ENCODE peak calls at places on chromosome 3, in six cellular contexts. T is astrocyte, R is neural progenitor cell, Q is hepatocyte, C is HCT116, W is fibroblast of lung. D is an unnamed sample.
A peak's percentile ranks its signal among the peaks of the same experiment; 100 is the strongest.

GRCh38 chr3:43707266-43707665 is 16.5 kb downstream of the ABHD5 start:
- DNase-seq in T (no peak), R (no peak), Q (no peak), C (no peak), W (peak; percentile 21), D (no peak)

GRCh38 chr3:28267984-28268849 is 26.8 kb downstream of the CMC1 start:
- DNase-seq in T (no peak), R (no peak), Q (no peak), C (no peak), W (no peak), D (peak; percentile 22)

GRCh38 chr3:2099028-2099671 is 484 bp downstream of the CNTN4 start:
- DNase-seq in T (no peak), R (peak; percentile 79), Q (peak; percentile 71), C (no peak), W (no peak), D (peak; percentile 66)

GRCh38 chr3:149120051-149120972 is 9.1 kb upstream of the HPS3 start:
- DNase-seq in T (peak; percentile 45), R (peak; percentile 71), Q (peak; percentile 66), C (peak; percentile 63), W (peak; percentile 55), D (peak; percentile 83)

GRCh38 chr3:46852839-46853355 is 10.3 kb downstream of the MYL3 start:
- DNase-seq in T (no peak), R (no peak), Q (no peak), C (no peak), W (no peak), D (no peak)

GRCh38 chr3:514206-514605 is 317.6 kb downstream of the CHL1 start:
- DNase-seq in T (no peak), R (no peak), Q (no peak), C (no peak), W (no peak), D (no peak)

GRCh38 chr3:178233371-178233770 is 302.9 kb upstream of the KCNMB2 start:
- DNase-seq in T (no peak), R (no peak), Q (no peak), C (no peak), W (no peak), D (no peak)

GRCh38 chr3:124747111-124747981 is 17.1 kb downstream of the UMPS start:
- DNase-seq in T (no peak), R (no peak), Q (no peak), C (no peak), W (no peak), D (no peak)

GRCh38 chr3:194030372-194030771 is 105.6 kb upstream of the HES1 start:
- DNase-seq in T (no peak), R (no peak), Q (no peak), C (no peak), W (no peak), D (no peak)

GRCh38 chr3:20141841-20142240 is 44.2 kb downstream of the SGO1 start:
- DNase-seq in T (peak; percentile 43), R (peak; percentile 95), Q (peak; percentile 26), C (no peak), W (peak; percentile 42), D (peak; percentile 48)

GRCh38 chr3:159151130-159151529 is 349.3 kb downstream of the MFSD1 start:
- DNase-seq in T (no peak), R (peak; percentile 5), Q (no peak), C (no peak), W (no peak), D (no peak)

GRCh38 chr3:125357032-125357658 is 18.0 kb downstream of the ZNF148 start:
- DNase-seq in T (peak; percentile 36), R (peak; percentile 54), Q (peak; percentile 29), C (no peak), W (peak; percentile 62), D (peak; percentile 78)

GRCh38 chr3:128466840-128467541 is at the start of gene DNAJB8:
- DNase-seq in T (no peak), R (no peak), Q (no peak), C (no peak), W (no peak), D (no peak)

GRCh38 chr3:195086341-195086740 is 184.6 kb downstream of the XXYLT1 start:
- DNase-seq in T (no peak), R (peak; percentile 18), Q (no peak), C (no peak), W (no peak), D (no peak)

GRCh38 chr3:9059489-9060400 is 96.5 kb upstream of the RAD18 start:
- DNase-seq in T (no peak), R (no peak), Q (no peak), C (no peak), W (no peak), D (no peak)

GRCh38 chr3:143808999-143809700 is 39.1 kb downstream of the SLC9A9 start:
- DNase-seq in T (peak; percentile 19), R (no peak), Q (peak; percentile 10), C (no peak), W (peak; percentile 37), D (no peak)

GRCh38 chr3:11634081-11634635 is 9.6 kb downstream of the VGLL4 start:
- DNase-seq in T (no peak), R (no peak), Q (no peak), C (no peak), W (no peak), D (no peak)

GRCh38 chr3:193777524-193777923 is 184.5 kb downstream of the OPA1 start:
- DNase-seq in T (no peak), R (no peak), Q (no peak), C (no peak), W (no peak), D (no peak)

DNA sequence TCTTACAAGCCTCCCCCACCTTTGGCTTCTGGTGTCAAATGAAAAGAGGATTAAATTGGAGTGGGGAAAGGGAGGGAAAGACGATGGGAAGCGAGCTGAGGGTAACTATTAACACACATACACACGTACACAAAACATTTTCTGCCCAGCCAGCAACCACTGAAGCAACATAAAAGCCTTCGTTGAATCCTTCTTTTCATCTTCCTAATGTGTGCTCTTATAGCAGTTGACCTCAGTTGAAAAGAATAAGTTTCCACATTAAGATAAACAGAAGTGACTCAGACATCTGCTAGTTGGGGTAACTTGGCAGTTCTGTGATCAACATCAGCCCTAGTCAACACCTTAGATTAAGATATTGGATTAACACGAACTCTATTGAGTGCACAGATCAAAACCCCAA is 558.5 kb downstream of the MECOM start:
- DNase-seq in T (peak; percentile 85), R (no peak), Q (no peak), C (peak; percentile 7), W (peak; percentile 86), D (no peak)
- H3K79me2 ChIP-seq in T (no peaks in the 10 kb centered on the region), R (no peaks in the 10 kb centered on the region), Q (no peaks in the 10 kb centered on the region), C (no peaks in the 10 kb centered on the region), W (no peaks in the 10 kb centered on the region), D (no peaks in the 10 kb centered on the region)

GRCh38 chr3:191980443-191980842 is 519.5 kb downstream of the PYDC2 start:
- DNase-seq in T (no peak), R (no peak), Q (no peak), C (no peak), W (no peak), D (no peak)

GRCh38 chr3:191987951-191988350 is 527.0 kb downstream of the PYDC2 start:
- DNase-seq in T (peak; percentile 62), R (no peak), Q (no peak), C (no peak), W (peak; percentile 68), D (no peak)

GRCh38 chr3:191985691-191986090 is 524.7 kb downstream of the PYDC2 start:
- DNase-seq in T (peak; percentile 62), R (no peak), Q (no peak), C (no peak), W (peak; percentile 71), D (no peak)

GRCh38 chr3:191982481-191982880 is 521.5 kb downstream of the PYDC2 start:
- DNase-seq in T (no peak), R (no peak), Q (no peak), C (no peak), W (peak; percentile 11), D (no peak)
- H2AFZ ChIP-seq in T (no peak overlapping the region), R (no peak overlapping the region), Q (no peak overlapping the region), C (no peak overlapping the region), W (no peak overlapping the region), D (no peak overlapping the region)

GRCh38 chr3:15744176-15744575 is 53.6 kb downstream of the ANKRD28 start:
- DNase-seq in T (no peak), R (no peak), Q (no peak), C (no peak), W (no peak), D (no peak)
- H3K79me2 ChIP-seq in T (peaks cover 14% of the 10 kb centered on the region), R (no peaks in the 10 kb centered on the region), Q (peaks cover 2% of the 10 kb centered on the region), C (peaks cover 5% of the 10 kb centered on the region), W (peaks cover 8% of the 10 kb centered on the region), D (peaks cover 27% of the 10 kb centered on the region)

GRCh38 chr3:66443404-66443803 is 57.4 kb downstream of the LRIG1 start:
- DNase-seq in T (no peak), R (no peak), Q (no peak), C (no peak), W (no peak), D (no peak)

GRCh38 chr3:66442254-66443249 is 58.3 kb downstream of the LRIG1 start:
- DNase-seq in T (peak; percentile 86), R (peak; percentile 45), Q (peak; percentile 41), C (no peak), W (peak; percentile 88), D (peak; percentile 94)

GRCh38 chr3:66441124-66441523 is 59.7 kb downstream of the LRIG1 start:
- DNase-seq in T (peak; percentile 85), R (no peak), Q (no peak), C (no peak), W (peak; percentile 87), D (peak; percentile 44)

GRCh38 chr3:66441692-66442091 is 59.1 kb downstream of the LRIG1 start:
- DNase-seq in T (no peak), R (no peak), Q (no peak), C (no peak), W (no peak), D (no peak)

DNA sequence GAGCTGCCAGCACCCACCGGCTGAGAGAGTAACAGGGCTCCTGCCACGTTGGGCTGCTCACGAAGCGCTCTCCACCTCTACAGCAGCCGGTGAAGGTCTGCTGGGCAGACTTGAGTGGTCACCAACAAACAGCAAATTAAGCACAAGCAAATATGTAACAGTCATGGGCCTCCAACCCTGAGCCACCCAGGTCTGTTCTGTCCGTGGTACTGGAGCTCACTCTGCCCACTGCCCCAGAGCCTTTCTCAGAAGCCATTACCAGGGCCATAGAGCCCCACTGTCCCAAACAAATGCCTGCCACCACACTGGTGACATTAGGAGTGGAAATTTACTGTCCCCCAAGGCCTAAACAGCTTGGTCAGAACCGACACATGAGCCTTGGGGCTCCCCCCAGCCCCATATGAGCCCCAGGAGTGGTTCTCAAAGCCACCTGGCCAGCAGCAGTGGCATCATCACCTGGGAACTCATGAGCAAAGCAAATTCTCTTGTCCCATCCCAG is 56.6 kb downstream of the LRIG1 start:
- DNase-seq in T (no peak), R (no peak), Q (no peak), C (no peak), W (no peak), D (no peak)
- H2AFZ ChIP-seq in T (no peak overlapping the region), R (no peak overlapping the region), Q (no peak overlapping the region), C (no peak overlapping the region), W (no peak overlapping the region), D (no peak overlapping the region)

GRCh38 chr3:65534825-65535224 is 503.9 kb downstream of the MAGI1 start:
- DNase-seq in T (no peak), R (no peak), Q (no peak), C (no peak), W (no peak), D (no peak)
- H3K79me2 ChIP-seq in T (peaks cover 20% of the 10 kb centered on the region), R (peaks cover 93% of the 10 kb centered on the region), Q (peaks cover 59% of the 10 kb centered on the region), C (no peaks in the 10 kb centered on the region), W (no peaks in the 10 kb centered on the region), D (peaks cover 82% of the 10 kb centered on the region)

GRCh38 chr3:196688349-196688748 is 23.7 kb downstream of the CEP19 start:
- DNase-seq in T (peak; percentile 10), R (no peak), Q (peak; percentile 29), C (no peak), W (peak; percentile 18), D (no peak)
- H2AFZ ChIP-seq in T (peak overlapping the region; percentile 20), R (no peak overlapping the region), Q (no peak overlapping the region), C (no peak overlapping the region), W (peak overlapping the region; percentile 69), D (peak overlapping the region; percentile 97)

GRCh38 chr3:134952372-134952771 is 157.3 kb downstream of the EPHB1 start:
- DNase-seq in T (no peak), R (no peak), Q (no peak), C (no peak), W (no peak), D (no peak)
- H3K79me2 ChIP-seq in T (no peaks in the 10 kb centered on the region), R (no peaks in the 10 kb centered on the region), Q (no peaks in the 10 kb centered on the region), C (no peaks in the 10 kb centered on the region), W (no peaks in the 10 kb centered on the region), D (no peaks in the 10 kb centered on the region)

D was measured in GM23338.